ENCODE peak calls at places on chromosomes 11 and 22, in seven cellular contexts. One of them, this sample, is unnamed.

GRCh38 chr11:17692006-17692405 is 27.4 kb upstream of the MYOD1 start:
- DNase-seq in HL-60: no peak
- DNase-seq in IMR-90: no peak
- DNase-seq in A549: no peak
- DNase-seq in CD8-positive, alpha-beta T cell: no peak
- DNase-seq in fibroblast of pulmonary artery: no peak
- DNase-seq in uterus: no peak
- DNase-seq in this sample: no peak

GRCh38 chr11:25576320-25576719 is 755.6 kb upstream of the ANO3 start:
- DNase-seq in fibroblast of pulmonary artery: no peak
- DNase-seq in HL-60: no peak
- DNase-seq in CD8-positive, alpha-beta T cell: no peak
- DNase-seq in A549: no peak
- DNase-seq in IMR-90: no peak
- DNase-seq in uterus: no peak
- DNase-seq in this sample: no peak

GRCh38 chr11:75561426-75562047 is 516 bp upstream of the SERPINH1 start:
- DNase-seq in A549: no peak
- DNase-seq in uterus: no peak
- DNase-seq in HL-60: no peak
- DNase-seq in fibroblast of pulmonary artery: no peak
- DNase-seq in IMR-90: no peak
- DNase-seq in CD8-positive, alpha-beta T cell: no peak
- DNase-seq in this sample: no peak

GRCh38 chr22:48444320-48445112 is 1383.2 kb downstream of the BRD1 start:
- DNase-seq in uterus: no peak
- DNase-seq in fibroblast of pulmonary artery: no peak
- DNase-seq in HL-60: no peak
- DNase-seq in CD8-positive, alpha-beta T cell: no peak
- DNase-seq in IMR-90: no peak
- DNase-seq in A549: no peak
- DNase-seq in this sample: peak

GRCh38 chr22:35610741-35611140 is 6.4 kb downstream of the MB start:
- DNase-seq in CD8-positive, alpha-beta T cell: no peak
- DNase-seq in IMR-90: no peak
- DNase-seq in A549: no peak
- DNase-seq in HL-60: no peak
- DNase-seq in fibroblast of pulmonary artery: no peak
- DNase-seq in uterus: no peak
- DNase-seq in this sample: no peak

GRCh38 chr11:57638811-57639320 is 10.8 kb downstream of the YPEL4 start:
- DNase-seq in IMR-90: no peak
- DNase-seq in CD8-positive, alpha-beta T cell: no peak
- DNase-seq in A549: no peak
- DNase-seq in uterus: no peak
- DNase-seq in HL-60: no peak
- DNase-seq in fibroblast of pulmonary artery: no peak
- DNase-seq in this sample: no peak

GRCh38 chr11:62324738-62325556 is 12.3 kb upstream of the ASRGL1 start:
- DNase-seq in uterus: no peak
- DNase-seq in fibroblast of pulmonary artery: peak
- DNase-seq in IMR-90: peak
- DNase-seq in CD8-positive, alpha-beta T cell: peak
- DNase-seq in HL-60: peak
- DNase-seq in A549: peak
- DNase-seq in this sample: no peak

GRCh38 chr22:38111941-38112355 is 1.5 kb upstream of the BAIAP2L2 start:
- DNase-seq in CD8-positive, alpha-beta T cell: no peak
- DNase-seq in fibroblast of pulmonary artery: no peak
- DNase-seq in A549: no peak
- DNase-seq in uterus: no peak
- DNase-seq in HL-60: no peak
- DNase-seq in IMR-90: no peak
- DNase-seq in this sample: no peak

GRCh38 chr11:27420217-27420616 is 52.4 kb downstream of the LGR4 start:
- DNase-seq in HL-60: no peak
- DNase-seq in IMR-90: no peak
- DNase-seq in A549: no peak
- DNase-seq in fibroblast of pulmonary artery: no peak
- DNase-seq in CD8-positive, alpha-beta T cell: no peak
- DNase-seq in uterus: no peak
- DNase-seq in this sample: no peak

GRCh38 chr22:37930270-37930951 is 23.0 kb downstream of the C22orf23 start:
- DNase-seq in HL-60: no peak
- DNase-seq in CD8-positive, alpha-beta T cell: no peak
- DNase-seq in A549: peak
- DNase-seq in fibroblast of pulmonary artery: peak
- DNase-seq in IMR-90: peak
- DNase-seq in uterus: no peak
- DNase-seq in this sample: no peak

GRCh38 chr11:70242885-70243284 is 27.6 kb upstream of the PPFIA1 start:
- DNase-seq in fibroblast of pulmonary artery: no peak
- DNase-seq in uterus: no peak
- DNase-seq in HL-60: no peak
- DNase-seq in IMR-90: no peak
- DNase-seq in CD8-positive, alpha-beta T cell: no peak
- DNase-seq in A549: no peak
- DNase-seq in this sample: no peak

GRCh38 chr11:31818874-31819331 is 7.8 kb upstream of the PAX6 start:
- DNase-seq in CD8-positive, alpha-beta T cell: no peak
- DNase-seq in uterus: no peak
- DNase-seq in HL-60: no peak
- DNase-seq in A549: no peak
- DNase-seq in IMR-90: no peak
- DNase-seq in fibroblast of pulmonary artery: no peak
- DNase-seq in this sample: no peak

GRCh38 chr11:39385911-39386310 is 2073.5 kb downstream of the LRRC4C start:
- DNase-seq in uterus: no peak
- DNase-seq in HL-60: no peak
- DNase-seq in IMR-90: no peak
- DNase-seq in A549: no peak
- DNase-seq in CD8-positive, alpha-beta T cell: no peak
- DNase-seq in fibroblast of pulmonary artery: no peak
- DNase-seq in this sample: no peak

GRCh38 chr22:32080904-32081303 is 37.8 kb downstream of the SLC5A1 start:
- DNase-seq in HL-60: no peak
- DNase-seq in IMR-90: peak
- DNase-seq in CD8-positive, alpha-beta T cell: no peak
- DNase-seq in uterus: no peak
- DNase-seq in A549: peak
- DNase-seq in fibroblast of pulmonary artery: peak
- DNase-seq in this sample: peak

GRCh38 chr11:80668039-80668438 is 1227.2 kb upstream of the TENM4 start:
- DNase-seq in fibroblast of pulmonary artery: no peak
- DNase-seq in IMR-90: no peak
- DNase-seq in A549: no peak
- DNase-seq in uterus: no peak
- DNase-seq in CD8-positive, alpha-beta T cell: no peak
- DNase-seq in HL-60: no peak
- DNase-seq in this sample: no peak

GRCh38 chr11:78657441-78657840 is 82.8 kb upstream of the NARS2 start:
- DNase-seq in HL-60: no peak
- DNase-seq in uterus: no peak
- DNase-seq in fibroblast of pulmonary artery: no peak
- DNase-seq in IMR-90: no peak
- DNase-seq in CD8-positive, alpha-beta T cell: no peak
- DNase-seq in A549: no peak
- DNase-seq in this sample: no peak

GRCh38 chr11:69475866-69476714 is 5.4 kb upstream of the LINC01488 start:
- DNase-seq in HL-60: no peak
- DNase-seq in A549: no peak
- DNase-seq in IMR-90: no peak
- DNase-seq in uterus: no peak
- DNase-seq in fibroblast of pulmonary artery: no peak
- DNase-seq in CD8-positive, alpha-beta T cell: peak
- DNase-seq in this sample: no peak

GRCh38 chr11:117870176-117870952 is 6.1 kb downstream of the FXYD6 start:
- DNase-seq in fibroblast of pulmonary artery: no peak
- DNase-seq in IMR-90: no peak
- DNase-seq in HL-60: no peak
- DNase-seq in uterus: no peak
- DNase-seq in A549: no peak
- DNase-seq in CD8-positive, alpha-beta T cell: no peak
- DNase-seq in this sample: no peak

GRCh38 chr11:121733858-121734257 is 281.1 kb upstream of the SORL1-AS1 start:
- DNase-seq in IMR-90: no peak
- DNase-seq in CD8-positive, alpha-beta T cell: no peak
- DNase-seq in A549: no peak
- DNase-seq in fibroblast of pulmonary artery: no peak
- DNase-seq in uterus: no peak
- DNase-seq in HL-60: no peak
- DNase-seq in this sample: no peak

GRCh38 chr11:113907155-113907554 is 2.6 kb downstream of the HTR3B start:
- DNase-seq in IMR-90: no peak
- DNase-seq in fibroblast of pulmonary artery: no peak
- DNase-seq in A549: no peak
- DNase-seq in uterus: no peak
- DNase-seq in CD8-positive, alpha-beta T cell: no peak
- DNase-seq in HL-60: no peak
- DNase-seq in this sample: no peak
- H3K4me3 ChIP-seq in IMR-90: no peak
- H3K4me3 ChIP-seq in fibroblast of pulmonary artery: no peak
- H3K4me3 ChIP-seq in A549: no peak
- H3K4me3 ChIP-seq in uterus: no peak
- H3K4me3 ChIP-seq in CD8-positive, alpha-beta T cell: no peak
- H3K4me3 ChIP-seq in HL-60: no peak
- H3K4me3 ChIP-seq in this sample: no peak

DNA sequence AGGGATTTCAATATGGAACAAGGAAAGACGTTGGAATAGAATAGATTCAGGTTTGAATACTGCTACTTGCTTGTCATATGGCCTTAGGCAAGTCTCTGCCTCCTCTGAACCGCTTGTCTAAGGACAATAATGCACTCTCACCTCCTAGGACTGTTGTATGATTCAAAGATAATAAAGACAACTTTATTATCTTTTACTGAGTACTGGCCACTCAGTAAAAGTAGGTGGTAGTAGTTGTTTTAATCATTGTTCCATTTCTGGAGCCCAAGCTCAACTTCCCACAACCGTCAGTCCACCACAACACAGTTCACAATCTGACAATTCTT is 134.2 kb downstream of the ME3 start:
- DNase-seq in HL-60: no peak
- DNase-seq in uterus: no peak
- DNase-seq in A549: no peak
- DNase-seq in CD8-positive, alpha-beta T cell: no peak
- DNase-seq in fibroblast of pulmonary artery: no peak
- DNase-seq in IMR-90: no peak
- DNase-seq in this sample: no peak
- TF ChIP-seq CTCF in HL-60: no peak
- TF ChIP-seq CTCF in uterus: no peak
- TF ChIP-seq CTCF in A549: no peak
- TF ChIP-seq CTCF in CD8-positive, alpha-beta T cell: no peak
- TF ChIP-seq CTCF in fibroblast of pulmonary artery: no peak
- TF ChIP-seq CTCF in IMR-90: no peak
- TF ChIP-seq CTCF in this sample: no peak

GRCh38 chr11:43879789-43880639 is 617 bp upstream of the ALKBH3 start:
- DNase-seq in fibroblast of pulmonary artery: no peak
- DNase-seq in uterus: no peak
- DNase-seq in CD8-positive, alpha-beta T cell: no peak
- DNase-seq in HL-60: no peak
- DNase-seq in IMR-90: no peak
- DNase-seq in A549: no peak
- DNase-seq in this sample: no peak
- H3K4me3 ChIP-seq in fibroblast of pulmonary artery: peak
- H3K4me3 ChIP-seq in uterus: peak
- H3K4me3 ChIP-seq in CD8-positive, alpha-beta T cell: peak
- H3K4me3 ChIP-seq in HL-60: peak
- H3K4me3 ChIP-seq in IMR-90: peak
- H3K4me3 ChIP-seq in A549: peak
- H3K4me3 ChIP-seq in this sample: peak

DNA sequence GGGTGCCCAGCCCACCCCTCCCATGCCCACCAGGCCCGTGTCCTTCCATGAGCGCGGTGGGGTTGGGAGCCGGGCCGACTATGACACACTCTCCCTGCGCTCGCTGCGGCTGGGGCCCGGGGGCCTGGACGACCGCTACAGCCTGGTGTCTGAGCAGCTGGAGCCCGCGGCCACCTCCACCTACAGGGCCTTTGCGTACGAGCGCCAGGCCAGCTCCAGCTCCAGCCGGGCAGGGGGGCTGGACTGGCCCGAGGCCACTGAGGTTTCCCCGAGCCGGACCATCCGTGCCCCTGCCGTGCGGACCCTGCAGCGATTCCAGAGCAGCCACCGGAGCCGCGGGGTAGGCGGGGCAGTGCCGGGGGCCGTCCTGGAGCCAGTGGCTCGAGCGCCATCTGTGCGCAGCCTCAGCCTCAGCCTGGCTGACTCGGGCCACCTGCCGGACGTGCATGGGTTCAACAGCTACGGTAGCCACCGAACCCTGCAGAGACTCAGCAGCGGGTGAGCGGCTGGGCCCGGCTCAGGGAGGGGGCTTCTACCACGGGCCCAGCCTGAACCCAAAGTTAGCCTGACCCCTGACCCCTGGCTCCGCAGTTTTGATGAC is 3.0 kb downstream of the PKP3 start:
- DNase-seq in IMR-90: peak
- DNase-seq in A549: no peak
- DNase-seq in CD8-positive, alpha-beta T cell: no peak
- DNase-seq in fibroblast of pulmonary artery: peak
- DNase-seq in HL-60: peak
- DNase-seq in uterus: peak
- DNase-seq in this sample: no peak
- TF ChIP-seq CTCF in IMR-90: peak
- TF ChIP-seq CTCF in A549: no peak
- TF ChIP-seq CTCF in CD8-positive, alpha-beta T cell: no peak
- TF ChIP-seq CTCF in fibroblast of pulmonary artery: peak
- TF ChIP-seq CTCF in HL-60: peak
- TF ChIP-seq CTCF in uterus: peak
- TF ChIP-seq CTCF in this sample: peak

DNA sequence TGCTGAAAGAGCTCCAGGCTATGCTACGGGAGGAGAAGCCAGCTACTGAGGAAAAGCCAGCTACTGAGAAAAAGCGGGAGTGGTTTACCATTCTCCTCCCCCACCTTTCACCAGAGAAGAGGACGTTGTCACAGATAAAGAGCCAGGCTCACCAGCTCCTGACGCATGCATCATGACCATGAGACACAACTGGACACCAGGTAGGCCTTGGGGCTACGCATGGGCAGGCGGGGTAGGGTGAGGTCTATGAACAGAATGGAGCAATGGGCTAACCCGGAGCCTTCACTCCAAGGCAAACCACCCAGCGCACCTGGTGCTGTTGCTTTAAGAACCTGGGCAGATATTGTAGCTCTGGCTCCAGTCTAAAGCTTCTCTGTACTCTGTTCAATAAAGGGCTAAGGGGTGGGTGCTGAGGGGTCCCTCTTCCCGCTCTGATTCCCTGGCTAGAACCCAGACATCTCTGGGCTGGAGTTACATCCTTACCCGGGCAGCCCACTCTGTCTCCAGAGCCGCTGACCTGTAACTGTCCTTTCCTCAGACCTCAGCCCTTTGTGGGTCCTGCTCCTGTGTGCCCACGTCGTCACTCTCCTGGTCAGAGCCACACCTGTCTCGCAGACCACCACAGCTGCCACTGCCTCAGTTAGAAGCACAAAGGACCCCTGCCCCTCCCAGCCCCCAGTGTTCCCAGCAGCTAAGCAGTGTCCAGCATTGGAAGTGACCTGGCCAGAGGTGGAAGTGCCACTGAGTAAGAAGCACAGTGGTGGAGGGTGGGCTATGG is 1.3 kb downstream of the IL18BP start:
- DNase-seq in uterus: no peak
- DNase-seq in A549: no peak
- DNase-seq in HL-60: no peak
- DNase-seq in CD8-positive, alpha-beta T cell: no peak
- DNase-seq in fibroblast of pulmonary artery: no peak
- DNase-seq in IMR-90: no peak
- DNase-seq in this sample: no peak
- H3K4me3 ChIP-seq in uterus: no peak
- H3K4me3 ChIP-seq in A549: no peak
- H3K4me3 ChIP-seq in HL-60: no peak
- H3K4me3 ChIP-seq in CD8-positive, alpha-beta T cell: no peak
- H3K4me3 ChIP-seq in fibroblast of pulmonary artery: no peak
- H3K4me3 ChIP-seq in IMR-90: no peak
- H3K4me3 ChIP-seq in this sample: no peak

GRCh38 chr11:116553482-116553881 is 219.3 kb downstream of the BUD13 start:
- DNase-seq in CD8-positive, alpha-beta T cell: no peak
- DNase-seq in HL-60: no peak
- DNase-seq in fibroblast of pulmonary artery: no peak
- DNase-seq in IMR-90: no peak
- DNase-seq in uterus: no peak
- DNase-seq in A549: no peak
- DNase-seq in this sample: no peak
- TF ChIP-seq CTCF in CD8-positive, alpha-beta T cell: no peak
- TF ChIP-seq CTCF in HL-60: no peak
- TF ChIP-seq CTCF in fibroblast of pulmonary artery: no peak
- TF ChIP-seq CTCF in IMR-90: no peak
- TF ChIP-seq CTCF in uterus: no peak
- TF ChIP-seq CTCF in A549: no peak
- TF ChIP-seq CTCF in this sample: peak